ENCODE peak calls at places on chromosomes 16 and 17, in four cellular contexts. Y is GM12878, X is K562, Q is HepG2. P is an unnamed sample.

GRCh38 chr16:24846548-24847357 is 990 bp downstream of the SLC5A11 start:
- DNase-seq in X (peak; percentile 32), Y (no peak), Q (no peak), P (no peak)

GRCh38 chr16:10979717-10980601 is 35.6 kb downstream of the CLEC16A start:
- DNase-seq in Q (peak; percentile 86), X (no peak), Y (no peak), P (no peak)

GRCh38 chr17:18138065-18138749 is 29.7 kb downstream of the MYO15A start:
- DNase-seq in Q (peak; percentile 56), X (no peak), Y (no peak), P (no peak)

GRCh38 chr16:75341934-75342811 is 90.7 kb upstream of the BCAR1 start:
- DNase-seq in Q (no peak), Y (no peak), X (no peak), P (peak; percentile 6)

GRCh38 chr17:77420804-77421634 is 280.2 kb downstream of the SEC14L1 start:
- DNase-seq in X (peak; percentile 68), Y (no peak), Q (no peak), P (peak; percentile 54)

GRCh38 chr16:56506941-56507340 is 12.9 kb downstream of the BBS2 start:
- DNase-seq in Y (no peak), Q (no peak), X (no peak), P (no peak)

GRCh38 chr16:87806246-87806607 is 40.4 kb upstream of the KLHDC4 start:
- DNase-seq in Q (no peak), Y (no peak), X (peak; percentile 34), P (no peak)

GRCh38 chr17:45942284-45942683 is 47.9 kb downstream of the MAPT start:
- DNase-seq in X (no peak), Q (no peak), Y (no peak), P (no peak)

GRCh38 chr16:1054660-1055556 is 17.6 kb upstream of the SSTR5 start:
- DNase-seq in Y (no peak), Q (peak; percentile 26), X (peak; percentile 64), P (peak; percentile 57)

GRCh38 chr16:71350821-71351557 is 7.5 kb upstream of the CALB2 start:
- DNase-seq in Y (no peak), Q (no peak), X (no peak), P (no peak)

GRCh38 chr16:86027366-86028126 is 128.6 kb downstream of the IRF8 start:
- DNase-seq in Q (no peak), X (no peak), Y (no peak), P (no peak)

GRCh38 chr16:27703545-27703944 is 153.6 kb downstream of the KATNIP start:
- DNase-seq in X (no peak), Y (no peak), Q (no peak), P (no peak)

GRCh38 chr17:17447264-17447663 is 29.5 kb upstream of the MED9 start:
- DNase-seq in Q (no peak), Y (no peak), X (no peak), P (no peak)

GRCh38 chr17:27565874-27566672 is 64.9 kb upstream of the LGALS9 start:
- DNase-seq in Y (no peak), Q (no peak), X (peak; percentile 25), P (no peak)

GRCh38 chr16:66481081-66481942 is 54.2 kb downstream of the BEAN1 start:
- DNase-seq in Q (no peak), Y (no peak), X (no peak), P (no peak)

GRCh38 chr16:49623501-49624266 is 232.2 kb downstream of the ZNF423 start:
- DNase-seq in X (no peak), Q (no peak), Y (no peak), P (no peak)

GRCh38 chr17:74212262-74212912 is 984 bp upstream of the TTYH2 start:
- DNase-seq in Q (no peak), Y (no peak), X (peak; percentile 63), P (no peak)

GRCh38 chr17:41131979-41132378 is 8.0 kb upstream of the KRTAP4-12 start:
- DNase-seq in X (no peak), Y (no peak), Q (peak; percentile 23), P (no peak)

GRCh38 chr17:4101127-4101798 is 41.6 kb downstream of the ZZEF1 start:
- DNase-seq in X (peak; percentile 65), Q (no peak), Y (peak; percentile 20), P (no peak)

GRCh38 chr16:72850863-72851262 is 197.1 kb downstream of the ZFHX3 start:
- DNase-seq in Y (no peak), X (no peak), Q (no peak), P (no peak)

GRCh38 chr17:42653179-42654124 is 5.6 kb upstream of the TUBG2 start:
- DNase-seq in Q (no peak), Y (no peak), X (peak; percentile 45), P (no peak)

GRCh38 chr17:31492880-31493655 is 101.6 kb downstream of the RAB11FIP4 start:
- DNase-seq in Q (no peak), Y (peak; percentile 58), X (peak; percentile 80), P (no peak)

GRCh38 chr16:10847166-10847565 is 28.6 kb upstream of the TVP23A start:
- DNase-seq in Y (no peak), Q (no peak), X (no peak), P (no peak)

GRCh38 chr17:78272181-78272913 is 40.9 kb downstream of the TMEM235 start:
- DNase-seq in Q (no peak), Y (no peak), X (peak; percentile 94), P (no peak)

GRCh38 chr16:88737298-88738166 is 31.2 kb downstream of the CTU2 start:
- DNase-seq in X (peak; percentile 92), Q (peak; percentile 55), Y (peak; percentile 13), P (peak; percentile 85)

GRCh38 chr16:424033-424622 is 1.3 kb upstream of the RAB11FIP3 start:
- DNase-seq in X (no peak), Q (peak; percentile 30), Y (no peak), P (peak; percentile 64)

GRCh38 chr16:54284319-54284930 is 2.2 kb downstream of the IRX3 start:
- DNase-seq in Q (no peak), X (no peak), Y (no peak), P (no peak)

GRCh38 chr16:67260426-67261063 is 11.8 kb downstream of the SLC9A5 start:
- DNase-seq in Y (no peak), X (peak; percentile 79), Q (peak; percentile 56), P (no peak)

GRCh38 chr17:7383742-7384488 is 3.0 kb downstream of the TNK1 start:
- DNase-seq in X (no peak), Q (no peak), Y (no peak), P (no peak)

GRCh38 chr17:2796164-2797140 is at the start of gene RAP1GAP2:
- DNase-seq in Q (no peak), Y (no peak), X (no peak), P (no peak)

GRCh38 chr17:78124081-78124835 is 4.3 kb downstream of the TMC6 start:
- DNase-seq in Q (no peak), Y (no peak), X (no peak), P (no peak)

GRCh38 chr17:58092797-58093385 is 9.7 kb downstream of the DYNLL2 start:
- DNase-seq in Y (no peak), X (no peak), Q (no peak), P (no peak)

GRCh38 chr17:21525464-21526130 is 149.4 kb downstream of the KCNJ12 start:
- DNase-seq in Q (no peak), Y (no peak), X (no peak), P (no peak)

GRCh38 chr17:70137451-70138230 is 31.7 kb upstream of the KCNJ2 start:
- DNase-seq in X (no peak), Y (peak; percentile 70), Q (no peak), P (peak; percentile 42)

GRCh38 chr16:1218061-1218929 is 6.8 kb downstream of the TPSG1 start:
- DNase-seq in Y (no peak), Q (no peak), X (no peak), P (no peak)

GRCh38 chr16:89999831-90000574 is 19.3 kb downstream of the DBNDD1 start:
- DNase-seq in X (no peak), Y (no peak), Q (no peak), P (no peak)

GRCh38 chr17:60508384-60508980 is 17.6 kb downstream of the APPBP2 start:
- DNase-seq in Q (no peak), Y (no peak), X (no peak), P (no peak)

GRCh38 chr17:77214743-77215142 is 74.0 kb downstream of the SEC14L1 start:
- DNase-seq in Q (peak; percentile 65), Y (no peak), X (peak; percentile 49), P (peak; percentile 73)

GRCh38 chr17:63390090-63390489 is 56.0 kb downstream of the CYB561 start:
- DNase-seq in X (no peak), Q (no peak), Y (no peak), P (no peak)
- TF ChIP-seq REST in X (no peak), Q (no peak), Y (no peak), P (no peak)

GRCh38 chr17:13540546-13540945 is 61.2 kb downstream of the HS3ST3A1 start:
- DNase-seq in Y (no peak), X (no peak), Q (no peak), P (no peak)
- TF ChIP-seq ESRRA in Y (no peak), X (no peak), Q (no peak), P (no peak)

GRCh38 chr17:80832888-80833583 is 158.6 kb upstream of the CHMP6 start:
- DNase-seq in Q (peak; percentile 86), Y (peak; percentile 73), X (peak; percentile 94), P (peak; percentile 99)
- TF ChIP-seq REST in Q (no peak), Y (no peak), X (no peak), P (no peak)

DNA sequence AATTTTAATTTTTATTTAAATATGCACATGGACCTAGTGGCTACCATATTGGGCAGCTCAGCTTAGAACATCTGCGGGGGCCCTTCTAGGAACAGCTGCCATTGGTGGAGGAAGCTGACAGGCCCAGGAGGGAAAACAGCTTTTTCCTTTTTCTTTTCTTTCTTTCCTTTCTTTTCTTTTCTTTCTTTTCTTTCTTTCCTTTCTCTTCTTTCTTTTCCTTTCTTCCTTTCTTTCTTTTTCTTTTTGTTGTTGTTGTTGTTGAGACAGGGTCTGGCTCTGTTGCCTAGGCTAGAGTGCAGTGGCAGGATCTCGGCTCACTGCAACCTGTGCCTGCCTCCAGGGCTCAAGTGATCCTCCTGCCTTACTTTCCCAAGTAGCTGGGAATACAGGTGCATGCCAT is 43.4 kb downstream of the ATP2C2 start:
- DNase-seq in X (no peak), Q (no peak), Y (no peak), P (no peak)
- TF ChIP-seq ESRRA in X (no peak), Q (no peak), Y (no peak), P (no peak)

GRCh38 chr17:48002208-48002919 is 31.5 kb downstream of the CDK5RAP3 start:
- DNase-seq in Y (peak; percentile 75), Q (peak; percentile 50), X (peak; percentile 66), P (peak; percentile 56)
- TF ChIP-seq REST in Y (no peak), Q (no peak), X (no peak), P (no peak)

GRCh38 chr16:59688006-59688405 is 953.9 kb upstream of the GOT2 start:
- DNase-seq in X (no peak), Y (no peak), Q (no peak), P (no peak)
- TF ChIP-seq ESRRA in X (no peak), Y (no peak), Q (no peak), P (no peak)

GRCh38 chr16:30491744-30492308 is 19.3 kb downstream of the ITGAL start:
- DNase-seq in Q (peak; percentile 56), Y (no peak), X (peak; percentile 90), P (peak; percentile 66)
- TF ChIP-seq REST in Q (no peak), Y (no peak), X (no peak), P (no peak)

P was measured in A549.